ENCODE peak calls at places on chromosome 7, in nine cellular contexts. M is activated naive CD8-positive, alpha-beta T cell treated with anti-CD3 and anti-CD28 coated beads, Interleukin-2, amount 50 U/mL, for 16 hours; K is EH; U is NCI-H1417; J is HFF-Myc; W is pulmonary artery endothelial cell; S is A172; L is RWPE1; G is naive B cell. B is an unnamed sample.

GRCh38 chr7:77425151-77426051 is 9.3 kb upstream of the GSAP start:
- DNase-seq in G (no peak), S (peak; percentile 77), M (no peak), L (peak; percentile 30), J (no peak), K (peak; percentile 74), U (no peak), W (no peak), B (no peak)

GRCh38 chr7:97017197-97018125 is 7.2 kb downstream of the DLX5 start:
- DNase-seq in G (no peak), S (no peak), L (no peak), J (no peak), U (no peak), W (no peak), M (no peak), K (no peak), B (no peak)

GRCh38 chr7:362416-363096 is 72.6 kb downstream of the FOXL3 start:
- DNase-seq in J (no peak), S (no peak), W (no peak), L (no peak), U (no peak), M (no peak), G (peak; percentile 28), K (peak; percentile 11), B (peak; percentile 80)

GRCh38 chr7:123154231-123154860 is 45.4 kb downstream of the SLC13A1 start:
- DNase-seq in S (peak; percentile 81), U (peak; percentile 97), J (peak; percentile 19), W (peak; percentile 75), M (no peak), G (peak; percentile 1), K (peak; percentile 44), L (peak; percentile 53), B (peak; percentile 59)

GRCh38 chr7:52257890-52258289 is 777.5 kb upstream of the POM121L12 start:
- DNase-seq in U (no peak), S (no peak), M (no peak), J (no peak), L (no peak), K (no peak), G (no peak), W (no peak), B (no peak)

GRCh38 chr7:2986561-2986960 is 57.1 kb downstream of the CARD11 start:
- DNase-seq in K (no peak), L (no peak), M (no peak), S (no peak), J (no peak), U (no peak), G (no peak), W (no peak), B (no peak)

GRCh38 chr7:107063245-107064120 is 19.0 kb downstream of the PRKAR2B start:
- DNase-seq in J (no peak), U (no peak), L (no peak), M (no peak), W (no peak), K (no peak), S (no peak), G (no peak), B (no peak)

GRCh38 chr7:2880882-2881281 is 36.8 kb upstream of the GNA12 start:
- DNase-seq in U (no peak), L (no peak), M (no peak), J (no peak), S (no peak), K (no peak), W (no peak), G (no peak), B (peak; percentile 66)

GRCh38 chr7:120691915-120692314 is 166.0 kb downstream of the TSPAN12 start:
- DNase-seq in S (no peak), U (no peak), L (no peak), J (no peak), W (no peak), K (no peak), M (no peak), G (no peak), B (no peak)

GRCh38 chr7:101124376-101125056 is 2.4 kb upstream of the SERPINE1 start:
- DNase-seq in G (no peak), L (no peak), M (no peak), W (peak; percentile 83), J (peak; percentile 81), K (peak; percentile 93), S (peak; percentile 93), U (peak; percentile 51), B (no peak)

GRCh38 chr7:87339373-87339897 is 6.0 kb upstream of the CROT start:
- DNase-seq in M (no peak), K (no peak), L (no peak), G (no peak), J (no peak), U (no peak), S (peak; percentile 27), W (peak; percentile 78), B (no peak)

B was measured in right cardiac atrium.